ENCODE peak calls at places on chromosomes 13 and 19, in six cellular contexts. X is CD8-positive, alpha-beta T cell; N is HEK293T; Q is thoracic aorta; O is DMS 273 treated with DMSO at 0.1 percent for 48 hours; I is T-helper 17 cell. E is an unnamed sample.
A peak's percentile ranks its signal among the peaks of the same experiment; 100 is the strongest.

GRCh38 chr19:36775768-36776167 is 3.2 kb upstream of the ZNF850 start:
- DNase-seq in X (no peak), N (no peak), Q (no peak), O (no peak), I (no peak), E (no peak)

GRCh38 chr19:14479985-14480694 is 5.0 kb upstream of the PTGER1 start:
- DNase-seq in X (peak; percentile 60), N (peak; percentile 80), Q (no peak), O (no peak), I (peak; percentile 76), E (no peak)

GRCh38 chr13:48233886-48234488 is 981 bp downstream of the ITM2B start:
- DNase-seq in X (no peak), N (no peak), Q (no peak), O (peak; percentile 24), I (no peak), E (peak; percentile 36)

GRCh38 chr13:111371211-111371610 is 50.8 kb downstream of the TEX29 start:
- DNase-seq in X (no peak), N (no peak), Q (no peak), O (no peak), I (no peak), E (no peak)

GRCh38 chr13:48843630-48844380 is 131.9 kb upstream of the FNDC3A start:
- DNase-seq in X (no peak), N (no peak), Q (no peak), O (no peak), I (no peak), E (no peak)

GRCh38 chr19:35727053-35727955 is 9.5 kb downstream of the KMT2B start:
- DNase-seq in X (peak; percentile 16), N (no peak), Q (no peak), O (no peak), I (no peak), E (no peak)

GRCh38 chr19:14118165-14119051 is 846 bp upstream of the PRKACA start:
- DNase-seq in X (peak; percentile 78), N (no peak), Q (no peak), O (no peak), I (peak; percentile 29), E (no peak)

GRCh38 chr13:60090579-60090978 is 73.1 kb downstream of the DIAPH3 start:
- DNase-seq in X (no peak), N (no peak), Q (no peak), O (no peak), I (no peak), E (no peak)

GRCh38 chr19:39698535-39698934 is 5.7 kb upstream of the LGALS14 start:
- DNase-seq in X (no peak), N (no peak), Q (no peak), O (no peak), I (no peak), E (no peak)

GRCh38 chr19:10270180-10270615 is 722 bp upstream of the ICAM1 start:
- DNase-seq in X (peak; percentile 74), N (no peak), Q (no peak), O (no peak), I (peak; percentile 55), E (peak; percentile 34)

GRCh38 chr13:97285221-97285955 is 63.3 kb downstream of the MBNL2 start:
- DNase-seq in X (no peak), N (no peak), Q (no peak), O (no peak), I (no peak), E (no peak)

GRCh38 chr19:57016076-57016475 is 103.7 kb upstream of the USP29 start:
- DNase-seq in X (no peak), N (no peak), Q (no peak), O (no peak), I (no peak), E (no peak)

GRCh38 chr13:60679928-60680693 is 283.1 kb downstream of the TDRD3 start:
- DNase-seq in X (no peak), N (no peak), Q (no peak), O (no peak), I (no peak), E (no peak)

GRCh38 chr13:28564030-28564429 is 69.1 kb upstream of the FLT1 start:
- DNase-seq in X (no peak), N (no peak), Q (no peak), O (no peak), I (no peak), E (no peak)

GRCh38 chr19:29836409-29836825 is 24.6 kb downstream of the CCNE1 start:
- DNase-seq in X (no peak), N (no peak), Q (no peak), O (no peak), I (no peak), E (no peak)

GRCh38 chr19:21109116-21109515 is 27.1 kb downstream of the ZNF714 start:
- DNase-seq in X (no peak), N (no peak), Q (no peak), O (no peak), I (no peak), E (peak; percentile 17)

E was measured in HCEC 1CT.